ENCODE peak calls at places on chromosome 14, in seven cellular contexts. R, Y, N, T, F, O and I are unnamed samples.

GRCh38 chr14:69428289-69428998 is 30.0 kb downstream of the SLC39A9 start:
- DNase-seq in F (no peak), Y (no peak), O (no peak), N (no peak), T (no peak), R (no peak), I (no peak)

GRCh38 chr14:73323889-73324535 is 86.7 kb downstream of the PAPLN start:
- DNase-seq in R (no peak), F (no peak), Y (no peak), T (no peak), O (no peak), N (no peak), I (no peak)

GRCh38 chr14:104595911-104596450 is 8.6 kb downstream of the TMEM179 start:
- DNase-seq in N (no peak), Y (no peak), T (no peak), F (no peak), R (no peak), O (no peak), I (no peak)

GRCh38 chr14:69712217-69712565 is 54.8 kb upstream of the SRSF5 start:
- DNase-seq in O (no peak), R (peak), N (no peak), T (no peak), F (no peak), Y (no peak), I (no peak)

GRCh38 chr14:71181215-71182003 is 274.1 kb downstream of the PCNX1 start:
- DNase-seq in T (peak), F (no peak), O (no peak), Y (no peak), R (peak), N (no peak), I (no peak)

GRCh38 chr14:100381386-100382105 is 58.4 kb downstream of the SLC25A47 start:
- DNase-seq in T (no peak), Y (no peak), R (no peak), F (peak), N (peak), O (no peak), I (no peak)

GRCh38 chr14:102798926-102799325 is 21.7 kb downstream of the TRAF3 start:
- DNase-seq in N (no peak), T (no peak), O (no peak), F (no peak), R (no peak), Y (no peak), I (no peak)

GRCh38 chr14:57390806-57391562 is 598 bp downstream of the NAA30 start:
- DNase-seq in T (no peak), N (peak), Y (peak), F (peak), O (peak), R (peak), I (no peak)

GRCh38 chr14:53151523-53151866 is 1.6 kb downstream of the DDHD1 start:
- DNase-seq in N (no peak), Y (no peak), T (no peak), R (no peak), O (no peak), F (no peak), I (no peak)

GRCh38 chr14:64983439-64984310 is 3.0 kb upstream of the FNTB start:
- DNase-seq in N (no peak), R (peak), T (peak), Y (peak), F (peak), O (no peak), I (no peak)

GRCh38 chr14:52650774-52651173 is 44.6 kb downstream of the ERO1A start:
- DNase-seq in Y (no peak), R (peak), T (no peak), F (peak), O (no peak), N (peak), I (no peak)

GRCh38 chr14:80491131-80491530 is 279.8 kb upstream of the DIO2 start:
- DNase-seq in F (no peak), N (no peak), Y (no peak), R (peak), T (no peak), O (no peak), I (no peak)

GRCh38 chr14:96748371-96748770 is 48.8 kb upstream of the VRK1 start:
- DNase-seq in F (no peak), O (no peak), Y (no peak), T (peak), N (no peak), R (no peak), I (no peak)

DNA sequence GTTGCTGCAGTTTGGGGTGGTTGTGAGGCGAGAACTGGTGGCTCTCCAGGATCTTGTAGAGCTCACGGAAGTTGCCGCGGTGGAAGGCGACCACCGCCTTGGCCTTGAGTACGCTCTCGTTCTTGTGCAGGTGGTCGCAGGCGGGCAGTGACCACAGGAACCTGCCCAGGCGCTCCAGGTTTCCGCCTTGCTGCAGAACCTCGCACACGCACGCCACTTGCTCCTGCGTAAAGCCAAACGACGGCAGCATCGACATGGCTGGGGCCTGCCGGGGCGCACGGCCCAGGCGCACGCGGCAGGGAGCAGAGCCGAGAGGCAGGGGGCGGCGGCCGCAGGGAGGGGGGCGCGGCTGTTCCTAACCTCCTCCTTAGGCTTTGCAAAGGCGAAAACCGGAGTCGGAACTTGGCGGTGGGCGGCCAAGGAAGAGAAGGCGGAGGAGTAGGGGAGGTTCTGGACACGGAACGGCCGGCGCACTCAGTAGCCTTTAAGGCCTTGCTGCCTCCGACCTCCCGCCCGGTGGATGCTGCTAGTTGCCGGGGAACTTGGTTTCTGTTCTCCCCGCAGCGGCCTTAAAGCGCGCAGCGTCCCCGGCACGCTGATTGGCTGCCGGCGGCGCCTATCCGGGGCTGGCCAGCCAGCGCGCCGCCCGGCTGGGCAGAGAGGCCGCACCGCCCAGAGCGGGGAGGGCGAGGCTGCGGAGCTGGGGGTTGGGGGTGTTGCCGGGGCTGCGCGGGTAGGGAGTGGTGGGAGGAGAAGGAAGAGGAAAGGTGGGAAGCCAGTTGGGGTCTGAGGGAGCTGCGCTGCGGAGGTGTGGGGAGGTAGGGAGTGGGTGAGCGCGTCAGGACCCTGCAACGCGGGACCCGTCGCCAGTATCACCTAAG is at the start of gene SIX1:
- DNase-seq in R (peak), T (peak), N (peak), Y (peak), F (peak), O (peak), I (no peak)
- H3K4me3 ChIP-seq in R (peak), T (peak), N (peak), Y (peak), F (peak), O (peak), I (peak)

GRCh38 chr14:90184571-90185266 is 71.6 kb upstream of the PSMC1 start:
- DNase-seq in Y (no peak), F (peak), O (no peak), T (no peak), N (no peak), R (no peak), I (no peak)
- H3K4me3 ChIP-seq in Y (no peak), F (no peak), O (no peak), T (no peak), N (no peak), R (no peak), I (no peak)

DNA sequence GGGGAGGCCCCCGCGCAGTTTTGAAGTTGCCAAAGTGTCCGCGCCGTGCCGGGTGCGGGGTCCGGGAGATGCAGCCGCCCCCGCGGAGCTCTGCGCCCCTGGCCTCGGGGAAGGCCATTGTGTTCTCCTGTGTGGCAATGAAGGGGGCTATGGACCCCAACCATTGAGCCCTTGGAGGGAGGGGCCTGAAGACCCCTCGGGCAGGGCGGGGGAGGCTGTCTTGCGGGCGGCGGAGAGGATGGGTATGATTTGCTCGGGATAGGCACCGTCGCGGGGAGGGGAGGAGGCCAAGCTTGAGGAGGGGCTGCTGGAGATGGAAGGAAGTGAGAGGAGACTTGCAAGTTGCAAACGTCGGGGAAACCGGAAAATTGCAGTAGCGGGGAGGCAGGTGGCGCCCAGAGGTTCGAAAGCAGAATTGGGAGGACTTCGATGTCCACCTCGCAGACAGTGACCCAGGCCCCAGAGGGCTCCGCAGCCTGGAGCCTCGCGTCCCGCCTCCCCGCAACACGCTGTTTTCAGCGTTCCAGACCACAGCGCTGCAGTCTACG is 25.4 kb downstream of the BCL11B start:
- DNase-seq in T (no peak), F (peak), R (no peak), N (no peak), Y (no peak), O (no peak), I (no peak)
- H3K4me3 ChIP-seq in T (peak), F (peak), R (no peak), N (no peak), Y (no peak), O (no peak), I (peak)

DNA sequence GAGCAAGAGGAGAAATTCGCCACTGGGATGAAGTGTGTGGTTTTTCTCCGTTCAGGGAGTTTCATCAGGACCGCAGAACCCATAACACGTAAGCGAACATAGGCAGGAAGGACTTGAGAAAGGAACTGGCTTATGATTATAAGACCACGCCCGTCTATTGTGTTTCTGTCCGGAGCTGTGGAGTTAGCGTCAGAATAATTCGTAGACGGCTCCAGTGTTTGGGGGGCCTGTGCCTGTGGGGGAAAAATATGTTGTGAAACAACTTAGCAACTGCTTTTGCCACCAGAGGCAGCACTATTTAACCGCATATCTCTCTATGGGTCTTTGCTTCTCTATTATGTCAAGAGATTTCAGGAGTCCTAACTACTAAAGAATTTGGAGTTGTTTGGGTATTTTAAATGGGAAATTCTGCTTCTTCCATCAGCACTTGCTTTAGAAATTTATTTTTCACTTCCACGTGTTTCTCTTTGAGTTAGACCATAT is 506 bp upstream of the CLEC14A start:
- DNase-seq in F (peak), Y (no peak), O (no peak), N (no peak), T (no peak), R (peak), I (no peak)
- H3K4me3 ChIP-seq in F (peak), Y (no peak), O (no peak), N (no peak), T (no peak), R (no peak), I (peak)

GRCh38 chr14:76926521-76927251 is 100.5 kb downstream of the LRRC74A start:
- DNase-seq in O (no peak), Y (no peak), R (peak), F (peak), T (no peak), N (no peak), I (no peak)
- H3K4me3 ChIP-seq in O (no peak), Y (no peak), R (no peak), F (no peak), T (no peak), N (no peak), I (no peak)

GRCh38 chr14:75188520-75189267 is 12.3 kb upstream of the TMED10 start:
- DNase-seq in Y (no peak), T (no peak), N (no peak), O (no peak), R (no peak), F (no peak), I (no peak)
- H3K4me3 ChIP-seq in Y (no peak), T (no peak), N (no peak), O (no peak), R (no peak), F (no peak), I (no peak)